ENCODE peak calls at places on chromosomes 4 and X, in seven cellular contexts. F, Z, S, K, I, Y and G are unnamed samples.

GRCh38 chr4:119659576-119659975 is 31.0 kb upstream of the PDE5A start:
- DNase-seq in F (no peak), Z (no peak), S (no peak), K (no peak), I (no peak), Y (no peak), G (peak)

GRCh38 chrX:22629105-22629725 is 356.5 kb downstream of the CBLL2 start:
- DNase-seq in F (no peak), Z (no peak), S (no peak), K (no peak), I (no peak), Y (no peak), G (no peak)

GRCh38 chr4:146370841-146371240 is 150.9 kb downstream of the SLC10A7 start:
- DNase-seq in F (no peak), Z (no peak), S (no peak), K (no peak), I (no peak), Y (no peak), G (no peak)

GRCh38 chr4:186144596-186145569 is 40.4 kb downstream of the FAM149A start:
- DNase-seq in F (peak), Z (peak), S (peak), K (peak), I (peak), Y (no peak), G (no peak)

GRCh38 chrX:1355131-1355799 is 18.7 kb downstream of the IL3RA start:
- DNase-seq in F (no peak), Z (no peak), S (no peak), K (no peak), I (peak), Y (no peak), G (no peak)

GRCh38 chr4:15147709-15148651 is 145.7 kb downstream of the CPEB2 start:
- DNase-seq in F (no peak), Z (no peak), S (no peak), K (no peak), I (no peak), Y (no peak), G (no peak)

GRCh38 chr4:183300070-183300469 is 20.0 kb downstream of the CLDN22 start:
- DNase-seq in F (no peak), Z (no peak), S (no peak), K (no peak), I (no peak), Y (no peak), G (no peak)

GRCh38 chrX:136823175-136823574 is 42.4 kb upstream of the ARHGEF6 start:
- DNase-seq in F (no peak), Z (no peak), S (no peak), K (no peak), I (no peak), Y (no peak), G (no peak)

GRCh38 chr4:8906991-8907595 is 35.5 kb upstream of the HMX1 start:
- DNase-seq in F (no peak), Z (no peak), S (peak), K (no peak), I (no peak), Y (no peak), G (no peak)

GRCh38 chrX:39731735-39732134 is 366.0 kb downstream of the BCOR start:
- DNase-seq in F (no peak), Z (peak), S (no peak), K (no peak), I (no peak), Y (no peak), G (peak)

GRCh38 chr4:98491862-98492554 is 166.4 kb downstream of the TSPAN5 start:
- DNase-seq in F (no peak), Z (no peak), S (no peak), K (no peak), I (no peak), Y (no peak), G (no peak)

GRCh38 chr4:1375761-1376322 is 28.8 kb downstream of the UVSSA start:
- DNase-seq in F (no peak), Z (no peak), S (peak), K (no peak), I (no peak), Y (no peak), G (no peak)